ENCODE peak calls at places on chromosomes 4 and X, in eight cellular contexts. A is lower lobe of right lung, M is psoas muscle, V is kidney, I is mammary epithelial cell, U is fibroblast of lung, F is left lung, N is transverse colon. B is an unnamed sample.
A peak's percentile ranks its signal among the peaks of the same experiment; 100 is the strongest.

GRCh38 chrX:43973249-43973672 is at the start of gene NDP:
- DNase-seq in N (no peak), V (no peak), M (no peak), F (no peak), U (peak; percentile 13), A (no peak), I (no peak), B (no peak)

GRCh38 chr4:31917334-31917733 is 1197.2 kb downstream of the PCDH7 start:
- DNase-seq in V (no peak), M (no peak), A (no peak), N (no peak), I (peak; percentile 61), F (no peak), U (no peak), B (no peak)

GRCh38 chrX:99654188-99654587 is 755.9 kb downstream of the PCDH19 start:
- DNase-seq in V (no peak), A (no peak), M (no peak), I (no peak), N (no peak), U (no peak), F (no peak), B (no peak)

GRCh38 chr4:172998527-172999469 is 169.8 kb upstream of the GALNT7 start:
- DNase-seq in I (peak; percentile 76), N (no peak), V (no peak), M (no peak), U (peak; percentile 88), F (no peak), A (no peak), B (no peak)

GRCh38 chr4:4430492-4431195 is 43.7 kb downstream of the NSG1 start:
- DNase-seq in M (no peak), N (no peak), A (no peak), U (peak; percentile 82), V (no peak), F (no peak), I (peak; percentile 74), B (peak; percentile 66)

GRCh38 chrX:8323356-8323755 is 141.3 kb upstream of the VCX3B start:
- DNase-seq in F (no peak), U (no peak), N (no peak), A (no peak), M (no peak), V (no peak), I (no peak), B (no peak)

GRCh38 chr4:786861-787300 is 39.0 kb downstream of the CPLX1 start:
- DNase-seq in A (peak; percentile 54), N (no peak), I (no peak), V (peak; percentile 89), U (no peak), F (no peak), M (no peak), B (no peak)

GRCh38 chr4:182465114-182465513 is 221.9 kb downstream of the TENM3 start:
- DNase-seq in V (no peak), U (no peak), M (no peak), I (no peak), F (no peak), N (no peak), A (no peak), B (no peak)

GRCh38 chrX:24175276-24175675 is 25.7 kb downstream of the ZFX start:
- DNase-seq in V (no peak), A (no peak), F (no peak), N (no peak), I (no peak), U (no peak), M (no peak), B (no peak)

GRCh38 chr4:82780398-82781231 is 18.0 kb downstream of the SCD5 start:
- DNase-seq in M (peak; percentile 71), N (peak; percentile 72), I (no peak), F (peak; percentile 65), U (peak; percentile 73), A (peak; percentile 81), V (peak; percentile 92), B (peak; percentile 100)

GRCh38 chrX:97743014-97743413 is 859.3 kb downstream of the RPA4 start:
- DNase-seq in V (no peak), I (no peak), M (no peak), N (peak; percentile 11), A (no peak), U (no peak), F (no peak), B (peak; percentile 20)

GRCh38 chr4:71441186-71442169 is 102.7 kb downstream of the SLC4A4 start:
- DNase-seq in I (peak; percentile 12), A (no peak), M (no peak), V (no peak), N (no peak), F (no peak), U (peak; percentile 68), B (peak; percentile 33)

GRCh38 chr4:163495900-163496299 is 1.4 kb downstream of the TMA16 start:
- DNase-seq in V (no peak), F (no peak), U (no peak), M (no peak), I (peak; percentile 1), N (no peak), A (no peak), B (no peak)

GRCh38 chr4:73593631-73594241 is 26.5 kb downstream of the RASSF6 start:
- DNase-seq in M (no peak), A (no peak), U (no peak), N (no peak), I (no peak), V (no peak), F (no peak), B (peak; percentile 62)

GRCh38 chr4:128571747-128572146 is 237.8 kb upstream of the JADE1 start:
- DNase-seq in A (no peak), M (peak; percentile 28), U (peak; percentile 98), F (no peak), V (no peak), I (peak; percentile 66), N (peak; percentile 17), B (no peak)

GRCh38 chrX:39953879-39954278 is 143.9 kb downstream of the BCOR start:
- DNase-seq in A (peak; percentile 86), U (peak; percentile 85), N (peak; percentile 86), V (peak; percentile 90), F (peak; percentile 82), I (peak; percentile 86), M (peak; percentile 27), B (peak; percentile 62)

GRCh38 chr4:4574792-4575191 is 32.9 kb upstream of the STX18 start:
- DNase-seq in U (peak; percentile 89), M (peak; percentile 38), I (peak; percentile 25), N (peak; percentile 47), V (peak; percentile 90), A (peak; percentile 60), F (peak; percentile 70), B (no peak)

GRCh38 chrX:150941580-150941979 is 41.6 kb upstream of the HMGB3 start:
- DNase-seq in N (no peak), M (no peak), F (no peak), I (no peak), A (no peak), U (no peak), V (no peak), B (no peak)

GRCh38 chrX:31459361-31459760 is 387.5 kb upstream of the FTHL17 start:
- DNase-seq in N (no peak), F (no peak), M (no peak), I (no peak), A (no peak), V (no peak), U (peak; percentile 46), B (no peak)

GRCh38 chr4:88791274-88791673 is 93.6 kb upstream of the NAP1L5 start:
- DNase-seq in I (peak; percentile 42), A (no peak), N (no peak), V (no peak), M (no peak), U (peak; percentile 64), F (no peak), B (no peak)

GRCh38 chrX:12946838-12947544 is 27.9 kb upstream of the TMSB4X start:
- DNase-seq in A (no peak), V (no peak), I (peak; percentile 95), F (peak; percentile 65), M (peak; percentile 34), U (peak; percentile 78), N (peak; percentile 86), B (peak; percentile 97)
- H3K4me1 ChIP-seq in A (peaks cover 26% of the 10 kb centered on the region), V (peaks cover 10% of the 10 kb centered on the region), I (peaks cover 16% of the 10 kb centered on the region), F (peaks cover 6% of the 10 kb centered on the region), M (peaks cover 5% of the 10 kb centered on the region), U (peaks cover 6% of the 10 kb centered on the region), N (peaks cover 23% of the 10 kb centered on the region), B (peaks cover 42% of the 10 kb centered on the region)

DNA sequence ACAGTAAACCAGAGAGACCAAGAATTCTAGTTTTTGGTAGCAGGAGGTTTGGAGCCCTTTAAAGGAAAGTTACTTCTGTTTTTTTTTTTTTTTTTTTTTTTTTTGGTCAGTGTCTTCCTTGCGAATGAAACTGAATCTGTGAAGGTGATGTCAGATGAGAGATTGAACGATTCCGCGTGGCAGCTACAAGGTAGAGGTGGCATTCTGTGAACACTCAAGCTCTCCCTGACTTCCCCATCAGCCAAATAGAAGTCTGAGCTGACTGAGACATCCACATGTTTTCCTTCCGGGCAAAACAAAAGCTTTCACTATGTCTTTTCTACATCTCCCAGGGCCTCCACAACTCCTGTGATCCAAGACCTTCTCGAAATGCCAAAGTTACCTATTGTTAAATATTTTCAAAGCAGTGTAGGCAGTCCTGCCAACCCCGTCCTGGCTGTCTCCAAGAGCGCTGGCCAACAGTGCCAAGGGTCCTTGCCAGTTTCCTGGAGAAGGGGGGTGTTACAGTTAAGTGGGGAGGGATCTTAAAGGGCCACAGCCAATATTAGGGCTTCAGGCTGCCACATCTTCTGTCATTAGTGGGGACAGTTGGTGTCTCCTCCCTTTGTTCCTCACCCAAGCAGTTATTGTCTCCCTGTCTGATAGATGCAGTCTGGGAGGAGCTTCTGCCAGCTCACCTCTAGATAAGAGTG is 102.9 kb upstream of the SLC34A2 start:
- DNase-seq in U (no peak), N (peak; percentile 53), A (peak; percentile 82), V (peak; percentile 82), F (peak; percentile 73), I (no peak), M (no peak), B (no peak)
- H3K4me3 ChIP-seq in U (no peak overlapping the region), N (no peak overlapping the region), A (no peak overlapping the region), V (peak overlapping the region; percentile 21), F (no peak overlapping the region), I (no peak overlapping the region), M (no peak overlapping the region), B (no peak overlapping the region)

GRCh38 chr4:2837904-2838496 is 5.6 kb upstream of the ADD1 start:
- DNase-seq in U (peak; percentile 37), N (peak; percentile 53), I (no peak), V (peak; percentile 84), M (no peak), F (peak; percentile 61), A (peak; percentile 70), B (no peak)
- H3K27ac ChIP-seq in U (peak overlapping the region; percentile 43), N (peak overlapping the region; percentile 75), I (no peak overlapping the region), V (no peak overlapping the region), M (no peak overlapping the region), F (peak overlapping the region; percentile 72), A (peak overlapping the region; percentile 79), B (no peak overlapping the region)

DNA sequence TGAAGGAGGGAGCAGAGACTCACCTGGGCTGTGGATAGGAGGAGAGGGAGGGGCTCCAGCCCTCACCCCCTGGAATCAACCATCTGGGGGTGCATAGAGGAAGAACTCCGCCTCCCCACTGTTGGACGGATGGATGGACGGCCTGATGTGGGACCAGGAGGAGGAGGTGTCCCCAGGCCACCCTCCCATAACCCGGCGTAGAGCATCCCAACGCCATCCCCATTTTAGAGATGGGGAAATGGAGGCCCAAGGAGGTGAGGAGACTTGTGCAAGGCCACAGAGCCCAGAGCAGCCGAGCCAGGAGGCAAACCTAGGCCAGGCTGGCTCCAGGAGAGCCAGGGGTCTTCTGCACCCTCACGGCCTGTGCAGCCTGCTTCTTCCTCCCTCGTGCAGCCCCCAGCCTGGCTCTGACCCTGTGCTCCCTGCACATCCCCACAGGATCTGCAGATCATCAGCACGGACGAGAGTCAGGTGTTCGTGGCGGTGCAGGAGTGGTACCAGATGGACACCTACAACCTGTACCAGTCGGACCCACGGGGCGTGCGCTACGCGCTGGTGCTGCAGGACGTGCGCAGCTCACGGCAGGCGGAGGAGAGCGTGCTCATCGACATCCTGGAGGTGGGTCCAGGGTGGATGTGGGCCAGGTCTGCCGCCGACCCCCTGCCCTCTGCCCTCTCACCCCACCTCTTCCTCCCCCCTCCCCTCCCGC is 241.0 kb upstream of the PSAPL1 start:
- DNase-seq in I (no peak), M (no peak), V (no peak), U (no peak), F (no peak), A (peak; percentile 47), N (no peak), B (no peak)
- H3K4me1 ChIP-seq in I (peaks cover 28% of the 10 kb centered on the region), M (no peaks in the 10 kb centered on the region), V (no peaks in the 10 kb centered on the region), U (no peaks in the 10 kb centered on the region), F (no peaks in the 10 kb centered on the region), A (no peaks in the 10 kb centered on the region), N (no peaks in the 10 kb centered on the region), B (no peaks in the 10 kb centered on the region)